ENCODE peak calls at places on chromosome 16, in eight cellular contexts. W, A, K, M, D, F, H and Q are unnamed samples.

GRCh38 chr16:56675685-56676210 is 6.1 kb downstream of the MT1H start:
- DNase-seq in W (no peak), A (no peak), K (no peak), M (no peak), D (no peak), F (peak; percentile 54), H (no peak), Q (no peak)

GRCh38 chr16:73191111-73192046 is 143.5 kb upstream of the ZFHX3 start:
- DNase-seq in W (no peak), A (no peak), K (no peak), M (no peak), D (no peak), F (no peak), H (no peak), Q (no peak)

GRCh38 chr16:80158766-80159165 is 382.0 kb upstream of the DYNLRB2 start:
- DNase-seq in W (no peak), A (no peak), K (no peak), M (no peak), D (no peak), F (no peak), H (no peak), Q (no peak)

GRCh38 chr16:48393843-48394703 is 8.9 kb upstream of the SIAH1 start:
- DNase-seq in W (no peak), A (no peak), K (no peak), M (no peak), D (peak; percentile 77), F (no peak), H (peak; percentile 16), Q (peak; percentile 87)

GRCh38 chr16:3793161-3793576 is 75.8 kb upstream of the TRAP1 start:
- DNase-seq in W (no peak), A (peak; percentile 67), K (peak; percentile 6), M (no peak), D (no peak), F (no peak), H (no peak), Q (peak; percentile 32)

GRCh38 chr16:79528281-79528680 is 72.3 kb downstream of the MAF start:
- DNase-seq in W (no peak), A (no peak), K (peak; percentile 9), M (no peak), D (no peak), F (no peak), H (no peak), Q (no peak)

GRCh38 chr16:55041540-55042234 is 111.0 kb downstream of the IRX5 start:
- DNase-seq in W (no peak), A (no peak), K (no peak), M (no peak), D (no peak), F (no peak), H (no peak), Q (no peak)

GRCh38 chr16:24255446-24256352 is at the start of gene CACNG3:
- DNase-seq in W (no peak), A (peak; percentile 41), K (peak; percentile 97), M (peak; percentile 15), D (no peak), F (peak; percentile 31), H (peak; percentile 46), Q (peak; percentile 69)

GRCh38 chr16:56549744-56550385 is 15.0 kb upstream of the MT4 start:
- DNase-seq in W (no peak), A (no peak), K (no peak), M (no peak), D (no peak), F (no peak), H (no peak), Q (no peak)

GRCh38 chr16:60203525-60204124 is 1469.5 kb upstream of the GOT2 start:
- DNase-seq in W (no peak), A (no peak), K (peak; percentile 28), M (no peak), D (no peak), F (no peak), H (no peak), Q (no peak)

GRCh38 chr16:82045471-82046178 is 10.6 kb downstream of the HSD17B2 start:
- DNase-seq in W (no peak), A (no peak), K (no peak), M (no peak), D (no peak), F (no peak), H (peak; percentile 6), Q (no peak)

GRCh38 chr16:67694611-67695010 is 24.5 kb downstream of the GFOD2 start:
- DNase-seq in W (no peak), A (no peak), K (no peak), M (no peak), D (no peak), F (no peak), H (no peak), Q (no peak)

GRCh38 chr16:73301984-73302383 is 254.1 kb upstream of the ZFHX3 start:
- DNase-seq in W (no peak), A (no peak), K (no peak), M (no peak), D (no peak), F (no peak), H (no peak), Q (no peak)

GRCh38 chr16:79816081-79816497 is 215.6 kb upstream of the MAF start:
- DNase-seq in W (no peak), A (no peak), K (no peak), M (no peak), D (peak; percentile 82), F (no peak), H (no peak), Q (no peak)

GRCh38 chr16:89444151-89444723 is 46.1 kb downstream of the ANKRD11 start:
- DNase-seq in W (no peak), A (no peak), K (no peak), M (no peak), D (no peak), F (no peak), H (no peak), Q (no peak)

GRCh38 chr16:29313559-29313887 is 93.0 kb downstream of the NPIPB11 start:
- DNase-seq in W (no peak), A (no peak), K (no peak), M (no peak), D (peak; percentile 23), F (no peak), H (no peak), Q (no peak)

DNA sequence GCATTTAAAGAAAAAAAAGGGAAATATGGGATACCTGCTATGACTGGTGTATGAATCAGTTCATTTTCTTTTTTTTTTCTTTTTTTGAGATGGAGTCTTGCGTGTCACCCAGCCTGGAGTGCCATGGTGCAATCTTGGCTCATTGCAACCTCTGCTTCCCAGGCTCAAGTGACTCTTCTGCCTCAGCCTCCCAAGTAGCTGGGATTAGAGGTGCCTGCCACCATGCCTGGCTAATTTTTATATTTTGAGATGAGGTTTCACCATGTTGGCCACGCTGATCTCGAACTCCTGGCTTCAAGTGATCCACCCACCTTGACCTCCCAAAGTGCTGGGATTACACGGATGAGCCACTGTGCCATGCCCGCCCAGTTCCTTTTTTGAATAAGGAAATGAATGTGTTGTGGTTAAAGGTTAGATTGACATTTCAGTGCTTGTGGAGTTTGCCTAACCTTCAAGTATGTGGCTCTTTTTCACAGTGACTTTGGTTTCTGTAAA is 7.7 kb downstream of the HAPSTR1 start:
- DNase-seq in W (no peak), A (no peak), K (no peak), M (no peak), D (no peak), F (no peak), H (no peak), Q (no peak)
- H3K27ac ChIP-seq in W (no peak overlapping the region), A (no peak overlapping the region), K (peak overlapping the region; percentile 32), M (no peak overlapping the region), D (no peak overlapping the region), F (no peak overlapping the region), H (no peak overlapping the region), Q (no peak overlapping the region)

DNA sequence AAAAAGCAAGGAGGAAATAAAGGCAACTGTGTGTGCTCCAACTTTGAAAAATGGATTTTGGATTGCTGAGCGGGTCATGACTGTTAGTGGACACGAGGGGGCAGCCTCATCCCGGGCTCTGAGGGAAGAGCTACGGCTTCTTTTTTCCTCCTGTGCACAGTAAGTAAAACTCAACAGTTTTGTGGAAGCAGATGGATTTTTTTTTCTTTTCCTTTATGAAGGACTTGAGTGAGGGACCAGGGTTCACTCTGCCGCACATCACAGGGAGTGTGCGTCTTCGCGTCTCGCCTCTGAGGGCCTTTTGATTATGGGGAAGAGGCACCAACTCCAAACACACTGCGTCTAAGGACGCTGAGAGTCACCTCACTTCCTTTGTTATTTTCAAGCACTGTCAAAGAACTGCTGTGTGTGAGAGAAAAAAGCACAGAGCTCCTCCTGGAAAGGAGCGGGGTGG is 80.3 kb upstream of the GOT2 start:
- DNase-seq in W (peak; percentile 7), A (peak; percentile 32), K (peak; percentile 75), M (peak; percentile 36), D (peak; percentile 28), F (peak; percentile 22), H (peak; percentile 34), Q (no peak)
- H3K27ac ChIP-seq in W (no peak overlapping the region), A (no peak overlapping the region), K (no peak overlapping the region), M (no peak overlapping the region), D (no peak overlapping the region), F (no peak overlapping the region), H (no peak overlapping the region), Q (no peak overlapping the region)

DNA sequence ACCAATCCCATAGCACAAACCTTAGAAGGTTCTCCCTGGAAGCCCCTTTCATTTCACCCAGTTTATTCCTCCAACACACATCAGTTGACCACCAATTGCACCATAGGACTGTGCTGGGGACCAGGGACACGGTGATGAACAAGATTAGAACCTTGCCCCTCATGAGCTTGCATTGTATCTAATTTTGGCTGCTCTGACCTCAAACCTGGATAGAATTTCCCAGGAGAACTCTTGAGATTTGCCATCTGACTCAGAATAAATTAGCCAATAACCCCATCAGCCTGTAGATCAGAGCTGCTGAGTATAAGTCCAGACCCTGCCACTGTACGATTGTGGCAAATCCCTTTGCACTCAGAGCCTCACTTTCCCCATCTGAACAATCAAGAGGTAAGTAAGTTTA is 52.1 kb downstream of the CDH11 start:
- DNase-seq in W (no peak), A (no peak), K (no peak), M (no peak), D (no peak), F (no peak), H (no peak), Q (no peak)
- H3K27ac ChIP-seq in W (no peak overlapping the region), A (no peak overlapping the region), K (no peak overlapping the region), M (no peak overlapping the region), D (no peak overlapping the region), F (no peak overlapping the region), H (no peak overlapping the region), Q (peak overlapping the region; percentile 97)

GRCh38 chr16:11396241-11397048 is 51.2 kb downstream of the RMI2 start:
- DNase-seq in W (no peak), A (peak; percentile 80), K (peak; percentile 85), M (peak; percentile 78), D (peak; percentile 76), F (peak; percentile 74), H (peak; percentile 86), Q (peak; percentile 59)

GRCh38 chr16:11393861-11394592 is 48.8 kb downstream of the RMI2 start:
- DNase-seq in W (no peak), A (peak; percentile 2), K (no peak), M (no peak), D (no peak), F (no peak), H (no peak), Q (no peak)

GRCh38 chr16:11394593-11394960 is 49.3 kb downstream of the RMI2 start:
- DNase-seq in W (no peak), A (peak; percentile 11), K (no peak), M (no peak), D (no peak), F (no peak), H (no peak), Q (no peak)

GRCh38 chr16:11395008-11395948 is 50.0 kb downstream of the RMI2 start:
- DNase-seq in W (no peak), A (peak; percentile 9), K (no peak), M (no peak), D (no peak), F (no peak), H (no peak), Q (no peak)

GRCh38 chr16:11395949-11396240 is 50.6 kb downstream of the RMI2 start:
- DNase-seq in W (no peak), A (no peak), K (no peak), M (no peak), D (no peak), F (no peak), H (no peak), Q (no peak)
- H3K27ac ChIP-seq in W (no peak overlapping the region), A (no peak overlapping the region), K (no peak overlapping the region), M (no peak overlapping the region), D (no peak overlapping the region), F (no peak overlapping the region), H (no peak overlapping the region), Q (no peak overlapping the region)